ENCODE peak calls at places on chromosomes 4 and X, in ten cellular contexts. D, S, Y, F, K, E, I, C, R and Z are unnamed samples.

GRCh38 chrX:150546711-150547153 is 21.7 kb upstream of the MTM1 start:
- DNase-seq in D (no peak), S (peak; percentile 64), Y (no peak), F (peak; percentile 63), K (no peak), E (peak; percentile 7), I (peak; percentile 67), C (peak; percentile 15), R (no peak), Z (no peak)

GRCh38 chr4:46977245-46977644 is 16.1 kb downstream of the GABRA4 start:
- DNase-seq in D (no peak), S (no peak), Y (no peak), F (no peak), K (no peak), E (no peak), I (no peak), C (no peak), R (no peak), Z (no peak)

GRCh38 chr4:104494822-104495559 is at the start of gene CXXC4:
- DNase-seq in D (peak; percentile 99), S (no peak), Y (peak; percentile 4), F (no peak), K (peak; percentile 1), E (peak; percentile 12), I (peak; percentile 25), C (no peak), R (peak; percentile 69), Z (peak; percentile 24)

GRCh38 chr4:24211821-24212220 is 322.0 kb upstream of the PPARGC1A start:
- DNase-seq in D (no peak), S (no peak), Y (peak; percentile 45), F (no peak), K (no peak), E (peak; percentile 14), I (no peak), C (no peak), R (no peak), Z (no peak)

GRCh38 chr4:186104895-186105720 is 604 bp downstream of the FAM149A start:
- DNase-seq in D (no peak), S (no peak), Y (peak; percentile 2), F (no peak), K (no peak), E (no peak), I (no peak), C (no peak), R (no peak), Z (no peak)

GRCh38 chrX:144006811-144007210 is 122.9 kb downstream of the UBE2NL start:
- DNase-seq in D (no peak), S (no peak), Y (peak; percentile 0), F (no peak), K (no peak), E (peak; percentile 57), I (no peak), C (no peak), R (no peak), Z (peak; percentile 34)

GRCh38 chr4:119695216-119695615 is 66.6 kb upstream of the PDE5A start:
- DNase-seq in D (no peak), S (no peak), Y (no peak), F (no peak), K (no peak), E (no peak), I (no peak), C (no peak), R (no peak), Z (no peak)

GRCh38 chr4:166585491-166585890 is 648.8 kb downstream of the SPOCK3 start:
- DNase-seq in D (no peak), S (no peak), Y (no peak), F (no peak), K (no peak), E (no peak), I (no peak), C (no peak), R (no peak), Z (no peak)

GRCh38 chr4:19266566-19266965 is 985.1 kb upstream of the SLIT2 start:
- DNase-seq in D (no peak), S (no peak), Y (no peak), F (no peak), K (no peak), E (no peak), I (no peak), C (no peak), R (no peak), Z (no peak)

GRCh38 chr4:170769857-170770256 is 680.1 kb upstream of the AADAT start:
- DNase-seq in D (no peak), S (no peak), Y (no peak), F (no peak), K (no peak), E (no peak), I (no peak), C (no peak), R (no peak), Z (no peak)

GRCh38 chr4:48375651-48376291 is 34.4 kb downstream of the SLAIN2 start:
- DNase-seq in D (peak; percentile 72), S (no peak), Y (peak; percentile 93), F (no peak), K (no peak), E (peak; percentile 32), I (peak; percentile 25), C (no peak), R (no peak), Z (peak; percentile 15)

GRCh38 chr4:3702551-3703221 is 63.5 kb upstream of the ADRA2C start:
- DNase-seq in D (no peak), S (no peak), Y (no peak), F (no peak), K (no peak), E (no peak), I (no peak), C (no peak), R (no peak), Z (no peak)

GRCh38 chr4:6470502-6471302 is 1.7 kb downstream of the PPP2R2C start:
- DNase-seq in D (no peak), S (peak; percentile 24), Y (peak; percentile 50), F (peak; percentile 5), K (no peak), E (peak; percentile 49), I (peak; percentile 53), C (no peak), R (no peak), Z (peak; percentile 43)

GRCh38 chr4:97587912-97588311 is 555.4 kb downstream of the STPG2 start:
- DNase-seq in D (no peak), S (no peak), Y (no peak), F (no peak), K (no peak), E (peak; percentile 30), I (no peak), C (no peak), R (no peak), Z (no peak)

GRCh38 chrX:14409341-14409740 is 120.0 kb upstream of the GLRA2 start:
- DNase-seq in D (no peak), S (no peak), Y (peak; percentile 21), F (no peak), K (no peak), E (no peak), I (no peak), C (no peak), R (no peak), Z (no peak)

GRCh38 chr4:112766422-112766821 is 129.5 kb downstream of the LARP7 start:
- DNase-seq in D (no peak), S (no peak), Y (peak; percentile 35), F (no peak), K (no peak), E (peak; percentile 16), I (peak; percentile 38), C (no peak), R (no peak), Z (no peak)

GRCh38 chrX:153643431-153644351 is 3.3 kb upstream of the DUSP9 start:
- DNase-seq in D (no peak), S (no peak), Y (no peak), F (no peak), K (no peak), E (no peak), I (peak; percentile 24), C (no peak), R (peak; percentile 52), Z (no peak)

GRCh38 chrX:150018931-150019331 is 80.6 kb upstream of the EOLA2 start:
- DNase-seq in D (no peak), S (no peak), Y (peak; percentile 61), F (no peak), K (no peak), E (no peak), I (no peak), C (no peak), R (no peak), Z (no peak)

GRCh38 chrX:27336466-27337091 is 126.6 kb downstream of the PPP4R3C start:
- DNase-seq in D (peak; percentile 13), S (peak; percentile 33), Y (no peak), F (peak; percentile 15), K (peak; percentile 4), E (peak; percentile 49), I (peak; percentile 41), C (peak; percentile 5), R (peak; percentile 2), Z (peak; percentile 27)

GRCh38 chr4:33063238-33063637 is 2343.1 kb downstream of the PCDH7 start:
- DNase-seq in D (no peak), S (no peak), Y (peak; percentile 69), F (no peak), K (no peak), E (peak; percentile 51), I (no peak), C (no peak), R (no peak), Z (no peak)

GRCh38 chr4:81508786-81509574 is 37.3 kb upstream of the RASGEF1B start:
- DNase-seq in D (no peak), S (no peak), Y (no peak), F (no peak), K (no peak), E (no peak), I (peak; percentile 21), C (no peak), R (no peak), Z (no peak)

GRCh38 chrX:12978205-12979010 is 3.5 kb downstream of the TMSB4X start:
- DNase-seq in D (no peak), S (peak; percentile 82), Y (peak; percentile 69), F (peak; percentile 79), K (peak; percentile 64), E (peak; percentile 75), I (peak; percentile 89), C (peak; percentile 61), R (peak; percentile 33), Z (no peak)

GRCh38 chrX:15242899-15243555 is 26.9 kb downstream of the ASB9 start:
- DNase-seq in D (peak; percentile 46), S (peak; percentile 57), Y (peak; percentile 46), F (peak; percentile 53), K (no peak), E (peak; percentile 65), I (peak; percentile 45), C (peak; percentile 50), R (peak; percentile 48), Z (peak; percentile 54)

GRCh38 chrX:110228453-110228852 is 89.4 kb downstream of the AMMECR1 start:
- DNase-seq in D (no peak), S (no peak), Y (no peak), F (no peak), K (no peak), E (no peak), I (no peak), C (no peak), R (no peak), Z (no peak)

GRCh38 chrX:104568304-104568915 is 2.4 kb downstream of the IL1RAPL2 start:
- DNase-seq in D (no peak), S (no peak), Y (no peak), F (no peak), K (no peak), E (no peak), I (no peak), C (no peak), R (no peak), Z (no peak)

GRCh38 chrX:21176927-21177571 is 197.2 kb upstream of the CNKSR2 start:
- DNase-seq in D (peak; percentile 82), S (no peak), Y (peak; percentile 4), F (no peak), K (no peak), E (no peak), I (no peak), C (no peak), R (no peak), Z (no peak)

GRCh38 chrX:24495700-24496099 is 30.6 kb downstream of the PDK3 start:
- DNase-seq in D (no peak), S (no peak), Y (no peak), F (no peak), K (no peak), E (no peak), I (no peak), C (no peak), R (no peak), Z (no peak)

GRCh38 chr4:82372874-82373815 is 646 bp downstream of the HNRNPD start:
- DNase-seq in D (peak; percentile 56), S (peak; percentile 86), Y (peak; percentile 88), F (peak; percentile 81), K (peak; percentile 49), E (peak; percentile 77), I (peak; percentile 91), C (peak; percentile 81), R (peak; percentile 16), Z (peak; percentile 52)